ENCODE peak calls at places on chromosomes 11 and 22, in seven cellular contexts. K, J, Q, F, X, N and H are unnamed samples.

GRCh38 chr11:45664376-45665205 is 831 bp downstream of the CHST1 start:
- DNase-seq in F (no peak), Q (no peak), N (no peak), X (no peak), J (no peak), K (no peak), H (peak; percentile 49)

GRCh38 chr22:48863965-48864538 is 963.6 kb downstream of the BRD1 start:
- DNase-seq in X (no peak), F (no peak), K (no peak), Q (no peak), N (no peak), J (no peak), H (no peak)

GRCh38 chr11:117199061-117199915 is at the start of gene TAGLN:
- DNase-seq in F (peak; percentile 72), Q (peak; percentile 76), K (no peak), J (peak; percentile 79), N (peak; percentile 94), X (peak; percentile 74), H (no peak)

GRCh38 chr22:17172172-17172833 is 13.2 kb upstream of the HDHD5 start:
- DNase-seq in Q (no peak), F (no peak), J (no peak), K (no peak), X (no peak), N (no peak), H (peak; percentile 86)

GRCh38 chr11:126702165-126702738 is 298.3 kb downstream of the KIRREL3 start:
- DNase-seq in Q (no peak), N (peak; percentile 38), J (no peak), F (no peak), K (no peak), X (no peak), H (no peak)

GRCh38 chr22:48713266-48714205 is 1114.1 kb downstream of the BRD1 start:
- DNase-seq in N (no peak), X (no peak), F (no peak), Q (no peak), K (no peak), J (no peak), H (no peak)

GRCh38 chr11:96472085-96472484 is 82.3 kb downstream of the JRKL start:
- DNase-seq in X (no peak), F (no peak), J (no peak), Q (no peak), N (no peak), K (no peak), H (no peak)

GRCh38 chr22:46748948-46749681 is 11.1 kb upstream of the CERK start:
- DNase-seq in N (peak; percentile 49), K (peak; percentile 64), Q (peak; percentile 57), X (peak; percentile 21), F (peak; percentile 36), J (no peak), H (no peak)

GRCh38 chr11:126162286-126163030 is 49.0 kb downstream of the RPUSD4 start:
- DNase-seq in F (no peak), X (no peak), Q (no peak), N (peak; percentile 25), K (no peak), J (peak; percentile 31), H (no peak)

GRCh38 chr22:46387748-46388147 is 52.2 kb downstream of the TRMU start:
- DNase-seq in Q (no peak), F (no peak), K (no peak), N (no peak), J (no peak), X (no peak), H (no peak)

GRCh38 chr11:56852131-56852530 is 103.6 kb upstream of the OR9G4 start:
- DNase-seq in F (no peak), Q (no peak), J (no peak), K (no peak), X (peak; percentile 82), N (no peak), H (no peak)
- H3K4me3 ChIP-seq in F (no peak overlapping the region), Q (no peak overlapping the region), J (no peak overlapping the region), K (no peak overlapping the region), X (no peak overlapping the region), N (no peak overlapping the region), H (no peak overlapping the region)

GRCh38 chr22:43158778-43159483 is 7.6 kb downstream of the TSPO start:
- DNase-seq in X (no peak), Q (no peak), F (no peak), N (no peak), J (no peak), K (no peak), H (no peak)
- H3K4me3 ChIP-seq in X (no peak overlapping the region), Q (no peak overlapping the region), F (no peak overlapping the region), N (no peak overlapping the region), J (no peak overlapping the region), K (no peak overlapping the region), H (no peak overlapping the region)

DNA sequence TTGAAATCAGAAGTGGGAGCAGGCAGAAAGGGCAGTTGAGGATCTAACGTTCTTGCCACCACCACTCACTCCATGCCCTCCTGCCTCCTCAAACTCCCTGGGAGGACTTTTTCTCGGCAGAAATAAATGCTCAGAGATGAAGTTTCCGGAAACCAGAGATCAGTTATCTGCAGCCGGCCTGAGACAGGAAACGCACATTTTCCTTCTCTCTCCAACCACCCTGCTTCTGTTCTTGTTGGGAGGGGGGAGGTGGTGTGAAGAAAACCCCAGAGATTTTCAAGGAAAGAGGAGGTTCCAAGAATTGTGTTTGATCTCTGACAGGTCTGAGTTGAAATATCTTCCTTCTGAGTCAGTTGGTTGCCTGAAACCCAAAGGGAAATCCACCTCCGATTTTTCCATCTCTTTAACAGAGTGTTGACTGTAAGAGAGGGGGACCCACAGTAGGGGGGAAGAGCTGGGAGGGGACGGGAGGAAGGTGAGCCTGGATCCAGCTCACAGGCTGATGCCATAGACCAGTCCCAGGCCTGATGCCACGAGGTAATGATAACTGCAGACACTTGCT is 100.8 kb downstream of the TRAF6 start:
- DNase-seq in N (peak; percentile 46), J (peak; percentile 19), X (peak; percentile 41), Q (no peak), F (peak; percentile 17), K (no peak), H (no peak)
- H3K4me3 ChIP-seq in N (no peak overlapping the region), J (no peak overlapping the region), X (no peak overlapping the region), Q (no peak overlapping the region), F (no peak overlapping the region), K (no peak overlapping the region), H (no peak overlapping the region)

GRCh38 chr22:40472579-40472978 is 102.2 kb downstream of the SGSM3 start:
- DNase-seq in N (no peak), X (no peak), J (no peak), Q (no peak), F (no peak), K (no peak), H (no peak)
- H3K4me3 ChIP-seq in N (no peak overlapping the region), X (no peak overlapping the region), J (no peak overlapping the region), Q (no peak overlapping the region), F (no peak overlapping the region), K (no peak overlapping the region), H (no peak overlapping the region)

GRCh38 chr11:1403721-1404460 is 14.2 kb downstream of the BRSK2 start:
- DNase-seq in N (no peak), Q (no peak), F (no peak), X (no peak), J (no peak), K (no peak), H (no peak)

GRCh38 chr11:1404461-1405185 is 14.9 kb downstream of the BRSK2 start:
- DNase-seq in X (no peak), J (no peak), Q (no peak), N (no peak), K (no peak), F (no peak), H (no peak)

GRCh38 chr11:1401656-1402221 is 12.0 kb downstream of the BRSK2 start:
- DNase-seq in J (peak; percentile 8), X (peak; percentile 16), F (peak; percentile 49), Q (peak; percentile 33), K (no peak), N (peak; percentile 48), H (peak; percentile 79)

GRCh38 chr11:1402355-1402754 is 12.6 kb downstream of the BRSK2 start:
- DNase-seq in K (no peak), F (no peak), X (no peak), J (no peak), Q (no peak), N (no peak), H (no peak)

DNA sequence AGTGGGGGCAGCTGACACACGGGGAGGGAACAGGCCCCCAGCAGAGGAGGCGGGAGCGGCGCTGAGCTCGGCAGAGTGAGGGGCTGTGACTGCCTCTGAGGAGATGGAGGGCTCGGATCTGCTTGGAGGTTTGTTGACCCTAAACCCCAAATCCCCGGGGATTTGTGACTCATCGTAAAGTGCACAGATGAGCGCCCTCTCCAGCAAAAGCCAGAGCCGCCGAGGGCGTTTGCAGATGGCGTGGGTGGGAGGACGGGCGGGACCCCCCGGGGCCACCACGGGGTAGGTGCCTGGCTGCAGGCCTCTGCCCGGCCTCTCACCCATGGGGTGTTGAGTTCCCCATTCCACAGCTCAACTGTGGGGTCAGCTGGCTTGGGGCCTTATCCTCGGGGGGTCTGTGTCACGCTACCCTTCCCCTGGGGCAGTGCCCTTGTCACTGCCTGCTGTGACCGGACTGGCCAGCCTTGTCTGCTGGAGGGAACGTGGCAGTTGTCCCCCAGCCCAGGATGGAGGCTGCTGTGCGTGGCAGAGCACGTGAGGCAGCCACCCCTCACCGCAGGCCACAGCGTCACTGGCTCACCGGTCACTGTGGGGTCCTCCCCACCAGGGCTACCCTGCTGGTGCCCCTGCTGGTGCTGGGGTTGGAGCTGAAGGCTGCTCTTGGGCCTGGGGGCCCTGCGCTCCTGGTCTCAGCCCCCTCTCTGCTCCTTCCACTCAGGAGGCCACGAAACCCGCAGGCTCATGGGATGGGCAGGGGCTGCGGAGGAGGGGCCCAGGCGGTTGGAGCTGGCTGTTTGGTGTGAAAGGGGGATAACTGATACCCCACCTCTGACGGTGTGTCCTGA is 13.3 kb downstream of the BRSK2 start:
- DNase-seq in N (no peak), J (no peak), F (peak; percentile 42), Q (no peak), X (no peak), K (no peak), H (no peak)
- H3K4me3 ChIP-seq in N (no peak overlapping the region), J (no peak overlapping the region), F (no peak overlapping the region), Q (no peak overlapping the region), X (no peak overlapping the region), K (no peak overlapping the region), H (no peak overlapping the region)

DNA sequence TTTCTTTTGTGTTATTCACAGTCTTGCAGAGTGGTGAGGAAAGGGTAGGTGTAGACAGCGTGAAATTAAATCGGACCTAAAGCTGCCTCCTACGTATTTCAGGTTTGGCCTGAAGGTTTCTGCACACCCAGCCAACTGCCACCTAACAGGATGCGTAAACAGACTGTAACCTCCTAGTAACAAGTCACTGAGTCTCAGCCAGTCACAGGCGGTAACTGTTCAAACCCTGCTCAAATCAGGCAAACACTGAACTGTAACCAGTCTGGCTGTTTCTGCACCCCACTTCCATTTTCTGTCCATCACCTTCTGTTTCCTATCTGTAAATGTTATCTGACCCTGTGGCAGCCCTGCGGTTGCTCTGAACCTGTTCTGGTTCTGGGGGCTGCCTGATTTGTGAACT is 87.1 kb downstream of the ADAMTS15 start:
- DNase-seq in X (peak; percentile 59), F (no peak), N (no peak), K (no peak), J (no peak), Q (no peak), H (no peak)
- H3K4me3 ChIP-seq in X (no peak overlapping the region), F (no peak overlapping the region), N (no peak overlapping the region), K (no peak overlapping the region), J (no peak overlapping the region), Q (no peak overlapping the region), H (no peak overlapping the region)